ENCODE peak calls at places on chromosomes 7 and 10, in eight cellular contexts. T is lung; V is IMR-90; K is HuH-7; Y is activated CD4-positive, alpha-beta T cell treated with anti-CD3 and anti-CD28 coated beads, Interleukin-2, amount 10 ng/mL, durations not matched to agents 7 days and 5 days; L is astrocyte of the spinal cord; U is cardiac muscle cell; D is cerebellum. G is an unnamed sample.

GRCh38 chr10:30154126-30154525 is 94.7 kb upstream of the JCAD start:
- DNase-seq in T (no peak), V (no peak), K (no peak), Y (no peak), L (no peak), U (no peak), D (no peak), G (no peak)

GRCh38 chr10:84194424-84195043 is at the start of gene CDHR1:
- DNase-seq in T (no peak), V (no peak), K (no peak), Y (peak; percentile 36), L (no peak), U (peak; percentile 57), D (no peak), G (peak; percentile 14)

GRCh38 chr7:167087-167855 is 25.1 kb upstream of the FAM20C start:
- DNase-seq in T (no peak), V (no peak), K (no peak), Y (no peak), L (no peak), U (no peak), D (no peak), G (no peak)

GRCh38 chr7:149494738-149495368 is 2.8 kb downstream of the ZNF746 start:
- DNase-seq in T (no peak), V (peak; percentile 61), K (no peak), Y (no peak), L (no peak), U (no peak), D (no peak), G (no peak)

GRCh38 chr10:129021597-129022304 is 445.3 kb upstream of the MGMT start:
- DNase-seq in T (no peak), V (no peak), K (no peak), Y (no peak), L (no peak), U (peak; percentile 67), D (no peak), G (no peak)

GRCh38 chr10:62554632-62555199 is 180.5 kb downstream of the ZNF365 start:
- DNase-seq in T (no peak), V (peak; percentile 52), K (peak; percentile 6), Y (peak; percentile 12), L (peak; percentile 56), U (peak; percentile 60), D (peak; percentile 40), G (peak; percentile 56)

GRCh38 chr10:77842652-77843212 is 83.8 kb downstream of the DLG5 start:
- DNase-seq in T (no peak), V (no peak), K (no peak), Y (no peak), L (no peak), U (no peak), D (no peak), G (no peak)

GRCh38 chr10:27240891-27241639 is 468 bp upstream of the ACBD5 start:
- DNase-seq in T (no peak), V (no peak), K (no peak), Y (peak; percentile 38), L (peak; percentile 26), U (peak; percentile 17), D (peak; percentile 17), G (peak; percentile 19)

GRCh38 chr7:98826811-98827231 is 43.0 kb downstream of the TMEM130 start:
- DNase-seq in T (no peak), V (no peak), K (no peak), Y (no peak), L (no peak), U (no peak), D (peak; percentile 90), G (no peak)

GRCh38 chr7:25031007-25031406 is 51.0 kb upstream of the OSBPL3 start:
- DNase-seq in T (no peak), V (no peak), K (no peak), Y (no peak), L (no peak), U (no peak), D (no peak), G (no peak)

GRCh38 chr7:42495251-42495650 is 258.2 kb upstream of the GLI3 start:
- DNase-seq in T (no peak), V (no peak), K (no peak), Y (no peak), L (no peak), U (no peak), D (no peak), G (no peak)

GRCh38 chr10:46068905-46069304 is 22.8 kb upstream of the MSMB start:
- DNase-seq in T (no peak), V (no peak), K (no peak), Y (no peak), L (no peak), U (no peak), D (no peak), G (no peak)

GRCh38 chr10:317219-317868 is 182.1 kb downstream of the ZMYND11 start:
- DNase-seq in T (peak; percentile 43), V (peak; percentile 90), K (no peak), Y (no peak), L (peak; percentile 45), U (no peak), D (no peak), G (no peak)

GRCh38 chr10:70781461-70782051 is 3.6 kb downstream of the TBATA start:
- DNase-seq in T (no peak), V (no peak), K (no peak), Y (no peak), L (no peak), U (no peak), D (no peak), G (no peak)

GRCh38 chr10:74445493-74445892 is 294.5 kb downstream of the ADK start:
- DNase-seq in T (no peak), V (no peak), K (no peak), Y (no peak), L (no peak), U (no peak), D (no peak), G (no peak)

GRCh38 chr7:47601119-47601880 is 19.4 kb upstream of the TNS3 start:
- DNase-seq in T (no peak), V (peak; percentile 96), K (no peak), Y (no peak), L (peak; percentile 75), U (no peak), D (no peak), G (peak; percentile 96)